ENCODE peak calls at places on chromosomes 2 and 18, in five cellular contexts. R is body of pancreas, C is cardiac muscle cell, I is H9, Z is fibroblast of lung. D is an unnamed sample.
A peak's percentile ranks its signal among the peaks of the same experiment; 100 is the strongest.

GRCh38 chr2:211329882-211330281 is 773.5 kb downstream of the CPS1 start:
- DNase-seq in C (no peak), I (no peak), Z (no peak), R (no peak), D (no peak)

GRCh38 chr2:72827999-72828646 is 2.3 kb upstream of the EXOC6B start:
- DNase-seq in C (peak; percentile 73), Z (peak; percentile 79), R (no peak), I (no peak), D (no peak)

GRCh38 chr2:69514406-69514805 is 77.2 kb upstream of the NFU1 start:
- DNase-seq in R (peak; percentile 30), I (peak; percentile 60), C (peak; percentile 85), Z (peak; percentile 90), D (no peak)

GRCh38 chr2:42618116-42618515 is 49.7 kb downstream of the MTA3 start:
- DNase-seq in C (no peak), Z (no peak), R (no peak), I (no peak), D (no peak)

GRCh38 chr2:106030287-106031268 is 163.5 kb downstream of the UXS1 start:
- DNase-seq in Z (peak; percentile 93), I (no peak), C (peak; percentile 96), R (peak; percentile 9), D (no peak)

GRCh38 chr2:105388971-105389381 is 9.9 kb downstream of the FHL2 start:
- DNase-seq in I (no peak), Z (peak; percentile 97), C (peak; percentile 87), R (no peak), D (no peak)

GRCh38 chr2:182625814-182626213 is 90.2 kb upstream of the DNAJC10 start:
- DNase-seq in C (no peak), I (peak; percentile 57), R (no peak), Z (no peak), D (no peak)

GRCh38 chr2:26300234-26300641 is 45.7 kb upstream of the SELENOI start:
- DNase-seq in Z (no peak), C (peak; percentile 67), I (no peak), R (peak; percentile 52), D (no peak)

GRCh38 chr2:218323526-218324472 is 31.5 kb upstream of the TMBIM1 start:
- DNase-seq in C (peak; percentile 92), I (peak; percentile 86), R (peak; percentile 51), Z (peak; percentile 37), D (no peak)

GRCh38 chr2:229431331-229431954 is 160.4 kb upstream of the PID1 start:
- DNase-seq in C (peak; percentile 78), R (no peak), Z (peak; percentile 85), I (no peak), D (peak; percentile 8)

GRCh38 chr2:28160986-28161425 is 231.7 kb upstream of the FOSL2 start:
- DNase-seq in R (no peak), Z (peak; percentile 80), I (no peak), C (peak; percentile 95), D (no peak)

GRCh38 chr2:160570386-160570785 is 76.8 kb upstream of the RBMS1 start:
- DNase-seq in I (no peak), Z (no peak), R (no peak), C (no peak), D (no peak)

GRCh38 chr2:44178950-44179349 is 10.3 kb downstream of the PPM1B start:
- DNase-seq in R (no peak), I (no peak), C (no peak), Z (no peak), D (no peak)

GRCh38 chr2:467543-467891 is 179.6 kb upstream of the ALKAL2 start:
- DNase-seq in I (no peak), R (no peak), C (no peak), Z (no peak), D (no peak)
- TF ChIP-seq CTCF in I (no peak), R (no peak), C (no peak), Z (no peak), D (no peak)

GRCh38 chr2:61433606-61434005 is 37.3 kb downstream of the USP34 start:
- DNase-seq in C (no peak), Z (no peak), R (no peak), I (no peak), D (no peak)
- H3K9me3 ChIP-seq in C (no peaks in the 10 kb centered on the region), Z (no peaks in the 10 kb centered on the region), R (no peaks in the 10 kb centered on the region), I (no peaks in the 10 kb centered on the region), D (no peaks in the 10 kb centered on the region)

DNA sequence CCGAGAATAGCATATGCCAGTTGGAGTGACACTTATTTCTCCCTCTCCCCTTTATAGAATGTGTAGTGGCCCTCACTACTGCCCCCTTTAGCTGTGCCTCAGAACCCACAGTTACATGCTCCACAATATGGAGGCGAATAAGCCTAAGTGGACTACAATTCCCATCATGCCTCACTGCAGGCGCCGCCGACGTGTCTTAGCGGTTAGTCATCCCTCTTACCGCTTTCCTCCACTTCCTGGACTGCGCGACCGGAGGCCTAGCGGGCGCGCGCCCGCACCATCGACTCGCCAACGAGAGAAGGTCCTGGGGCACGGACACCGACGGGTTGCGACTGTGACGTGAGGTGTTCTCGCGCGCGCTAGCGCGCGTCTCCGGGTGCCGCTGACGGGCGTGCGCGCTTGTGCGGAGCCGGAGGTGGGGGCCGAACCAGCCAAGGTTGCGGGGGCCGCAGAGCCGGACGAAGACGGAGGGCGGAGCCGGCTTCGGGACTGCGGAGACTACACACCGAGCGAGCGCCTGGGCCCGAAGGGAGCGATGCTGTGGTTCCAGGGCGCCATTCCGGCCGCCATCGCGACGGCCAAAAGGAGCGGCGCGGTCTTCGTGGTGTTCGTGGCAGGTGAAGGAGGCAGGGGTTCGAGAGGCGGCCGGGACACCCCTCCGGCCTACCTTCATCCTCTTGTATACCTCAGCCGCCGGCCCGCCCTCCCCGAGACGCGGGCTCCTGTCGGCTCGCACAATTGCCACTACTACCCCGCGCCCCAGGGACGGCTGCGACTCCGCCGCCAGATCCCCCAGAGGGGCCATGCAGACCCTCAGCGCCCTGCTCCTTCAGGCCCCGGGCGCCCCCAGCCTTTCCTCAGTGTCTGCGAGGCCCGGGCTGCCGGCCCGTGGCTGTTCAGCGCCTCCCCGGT is at the start of gene UBXN4:
- DNase-seq in I (peak; percentile 99), R (peak; percentile 98), C (peak; percentile 99), Z (peak; percentile 99), D (peak; percentile 99)
- TF ChIP-seq CTCF in I (peak; percentile 85), R (peak; percentile 41), C (peak; percentile 58), Z (peak; percentile 54), D (peak; percentile 84)

GRCh38 chr2:176494949-176495353 is 225.7 kb downstream of the MTX2 start:
- DNase-seq in Z (peak; percentile 3), I (no peak), C (peak; percentile 61), R (peak; percentile 31), D (no peak)
- H3K9me3 ChIP-seq in Z (no peaks in the 10 kb centered on the region), I (no peaks in the 10 kb centered on the region), C (no peaks in the 10 kb centered on the region), R (no peaks in the 10 kb centered on the region), D (no peaks in the 10 kb centered on the region)

GRCh38 chr2:188986839-188987238 is 12.7 kb downstream of the COL3A1 start:
- DNase-seq in C (peak; percentile 70), Z (no peak), I (no peak), R (no peak), D (no peak)

GRCh38 chr2:188984126-188984525 is 10.0 kb downstream of the COL3A1 start:
- DNase-seq in R (no peak), Z (peak; percentile 94), C (peak; percentile 62), I (no peak), D (no peak)

GRCh38 chr2:188979730-188980123 is 5.6 kb downstream of the COL3A1 start:
- DNase-seq in I (no peak), Z (no peak), R (no peak), C (peak; percentile 64), D (no peak)

GRCh38 chr2:188984680-188985079 is 10.5 kb downstream of the COL3A1 start:
- DNase-seq in I (no peak), Z (peak; percentile 89), C (peak; percentile 95), R (no peak), D (no peak)

DNA sequence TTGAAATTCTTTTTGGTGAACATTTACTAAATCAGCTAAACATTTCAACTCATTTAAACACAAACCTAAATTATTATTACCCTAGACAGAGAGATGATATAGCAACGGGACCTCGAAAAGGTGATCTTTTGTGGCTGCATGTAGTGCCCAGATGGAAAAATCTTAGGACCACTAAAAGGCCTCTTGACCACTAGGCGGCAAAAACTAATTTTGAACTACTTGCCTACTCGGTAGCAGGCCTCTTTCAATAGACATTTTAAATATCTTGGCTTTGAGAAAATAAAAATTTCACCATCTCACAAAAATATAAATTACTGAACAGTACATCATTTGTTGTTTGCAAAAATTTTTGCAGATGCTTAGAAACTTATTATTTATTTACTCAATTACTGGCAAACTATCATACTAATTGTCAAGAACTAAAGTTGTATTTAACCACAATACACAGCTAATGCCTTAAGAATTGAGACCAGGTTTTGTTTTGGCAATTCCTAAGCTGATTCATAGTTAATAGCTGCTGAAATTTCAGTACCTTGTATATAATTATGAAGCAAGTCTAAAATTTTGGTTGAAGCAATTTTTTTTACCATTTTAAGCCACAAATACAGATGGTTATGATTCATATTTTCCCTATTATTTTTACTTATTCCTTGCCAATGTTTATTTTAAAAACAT is 9.4 kb downstream of the COL3A1 start:
- DNase-seq in I (no peak), C (peak; percentile 77), Z (peak; percentile 93), R (no peak), D (peak; percentile 3)
- TF ChIP-seq CTCF in I (peak; percentile 65), C (peak; percentile 57), Z (peak; percentile 53), R (no peak), D (peak; percentile 56)

DNA sequence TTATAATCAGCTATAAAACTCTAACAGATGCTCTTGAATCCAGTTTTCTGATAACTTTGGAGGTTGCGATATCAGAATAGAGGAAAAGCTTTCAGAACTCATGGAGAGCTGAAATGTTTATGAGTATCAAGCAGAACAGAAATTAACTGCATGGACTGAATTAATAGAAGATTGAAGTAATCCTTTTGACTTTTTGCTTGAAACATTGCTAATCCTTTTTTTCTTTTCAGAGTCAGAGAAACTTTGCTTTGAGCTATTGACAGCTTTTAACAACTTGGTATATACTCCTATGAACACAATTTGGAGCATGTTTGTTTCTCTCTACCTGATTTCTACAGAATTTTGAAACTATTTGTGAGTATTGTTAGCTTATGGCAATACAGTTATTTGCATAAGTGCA is 1254.8 kb downstream of the LRP1B start:
- DNase-seq in Z (no peak), C (no peak), R (no peak), I (no peak), D (peak; percentile 2)
- H3K9me3 ChIP-seq in Z (no peaks in the 10 kb centered on the region), C (no peaks in the 10 kb centered on the region), R (no peaks in the 10 kb centered on the region), I (no peaks in the 10 kb centered on the region), D (peaks cover 20% of the 10 kb centered on the region)

DNA sequence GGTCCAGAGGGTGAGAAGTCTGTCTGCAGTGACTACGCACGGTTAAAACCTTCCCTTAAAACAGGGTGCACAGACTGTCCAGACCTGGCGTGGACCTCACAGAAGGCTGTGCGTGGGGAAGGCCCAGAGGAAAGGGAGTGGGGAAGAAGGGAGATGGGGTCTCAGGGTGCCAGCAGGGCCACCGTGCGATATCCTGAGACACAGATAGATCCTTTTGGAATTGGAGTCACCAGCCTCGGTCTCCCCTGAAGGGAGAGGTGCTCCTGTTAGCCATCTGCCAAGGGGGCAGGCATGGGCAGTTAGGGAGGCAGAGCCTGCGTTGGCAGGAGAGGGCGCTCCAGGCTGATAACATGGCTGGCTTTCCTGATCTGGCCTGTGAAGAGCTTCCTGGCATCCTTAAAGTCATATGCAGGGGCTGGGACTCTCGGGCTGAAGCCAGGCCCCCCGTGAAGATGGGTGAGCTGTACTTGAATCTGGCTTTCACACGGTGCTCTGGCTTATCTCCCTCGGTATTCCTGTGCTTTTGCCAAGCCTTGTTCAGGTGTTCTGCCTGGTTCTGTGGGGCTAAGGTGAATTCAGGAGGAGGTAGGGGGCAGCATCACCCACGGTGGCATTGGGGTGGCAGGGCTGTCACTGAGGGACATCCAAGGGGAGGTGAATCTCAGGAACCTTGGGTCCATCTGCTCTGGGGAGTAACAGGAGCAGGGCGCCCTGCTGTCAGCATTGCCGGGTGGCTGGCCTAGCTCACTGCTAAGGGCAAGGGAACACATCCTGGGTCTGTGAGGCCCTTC is 107.2 kb upstream of the SMAD2 start:
- DNase-seq in C (peak; percentile 32), R (peak; percentile 59), I (peak; percentile 69), Z (no peak), D (no peak)
- TF ChIP-seq CTCF in C (peak; percentile 35), R (peak; percentile 55), I (peak; percentile 67), Z (peak; percentile 4), D (no peak)

D was measured in OCI-LY7.